ENCODE peak calls at places on chromosome 5, in five cellular contexts. One of them, this sample, is unnamed.

GRCh38 chr5:146732966-146733365 is 145.6 kb downstream of the PPP2R2B start:
- DNase-seq in right cardiac atrium: no peak
- DNase-seq in OCI-LY7: no peak
- DNase-seq in CD4-positive, alpha-beta T cell: no peak
- DNase-seq in CD4-positive, alpha-beta memory T cell: no peak
- DNase-seq in this sample: no peak

GRCh38 chr5:116652196-116652729 is 77.6 kb upstream of the SEMA6A start:
- DNase-seq in right cardiac atrium: peak
- DNase-seq in OCI-LY7: no peak
- DNase-seq in CD4-positive, alpha-beta T cell: no peak
- DNase-seq in CD4-positive, alpha-beta memory T cell: no peak
- DNase-seq in this sample: peak

GRCh38 chr5:147782053-147783028 is at the start of gene JAKMIP2:
- DNase-seq in right cardiac atrium: peak
- DNase-seq in OCI-LY7: peak
- DNase-seq in CD4-positive, alpha-beta T cell: peak
- DNase-seq in CD4-positive, alpha-beta memory T cell: peak
- DNase-seq in this sample: peak

GRCh38 chr5:1325870-1326546 is 18.9 kb downstream of the CLPTM1L start:
- DNase-seq in right cardiac atrium: peak
- DNase-seq in OCI-LY7: no peak
- DNase-seq in CD4-positive, alpha-beta T cell: no peak
- DNase-seq in CD4-positive, alpha-beta memory T cell: no peak
- DNase-seq in this sample: no peak

GRCh38 chr5:69350664-69351063 is 18.1 kb upstream of the CCDC125 start:
- DNase-seq in right cardiac atrium: no peak
- DNase-seq in OCI-LY7: no peak
- DNase-seq in CD4-positive, alpha-beta T cell: no peak
- DNase-seq in CD4-positive, alpha-beta memory T cell: no peak
- DNase-seq in this sample: no peak

GRCh38 chr5:175828676-175829075 is 42.7 kb upstream of the CPLX2 start:
- DNase-seq in right cardiac atrium: no peak
- DNase-seq in OCI-LY7: no peak
- DNase-seq in CD4-positive, alpha-beta T cell: no peak
- DNase-seq in CD4-positive, alpha-beta memory T cell: no peak
- DNase-seq in this sample: no peak

GRCh38 chr5:81125959-81126358 is 107.2 kb upstream of the CKMT2 start:
- DNase-seq in right cardiac atrium: no peak
- DNase-seq in OCI-LY7: no peak
- DNase-seq in CD4-positive, alpha-beta T cell: no peak
- DNase-seq in CD4-positive, alpha-beta memory T cell: no peak
- DNase-seq in this sample: peak

GRCh38 chr5:123264399-123264798 is 158.8 kb downstream of the CEP120 start:
- DNase-seq in right cardiac atrium: no peak
- DNase-seq in OCI-LY7: no peak
- DNase-seq in CD4-positive, alpha-beta T cell: no peak
- DNase-seq in CD4-positive, alpha-beta memory T cell: no peak
- DNase-seq in this sample: no peak

GRCh38 chr5:56075361-56075760 is 80.6 kb upstream of the IL6ST start:
- DNase-seq in right cardiac atrium: peak
- DNase-seq in OCI-LY7: no peak
- DNase-seq in CD4-positive, alpha-beta T cell: no peak
- DNase-seq in CD4-positive, alpha-beta memory T cell: no peak
- DNase-seq in this sample: no peak

GRCh38 chr5:137215780-137216179 is 283.3 kb downstream of the SPOCK1 start:
- DNase-seq in right cardiac atrium: no peak
- DNase-seq in OCI-LY7: no peak
- DNase-seq in CD4-positive, alpha-beta T cell: no peak
- DNase-seq in CD4-positive, alpha-beta memory T cell: no peak
- DNase-seq in this sample: no peak

GRCh38 chr5:137215261-137215660 is 283.9 kb downstream of the SPOCK1 start:
- DNase-seq in right cardiac atrium: no peak
- DNase-seq in OCI-LY7: no peak
- DNase-seq in CD4-positive, alpha-beta T cell: no peak
- DNase-seq in CD4-positive, alpha-beta memory T cell: no peak
- DNase-seq in this sample: no peak

GRCh38 chr5:137212471-137212870 is 286.7 kb downstream of the SPOCK1 start:
- DNase-seq in right cardiac atrium: no peak
- DNase-seq in OCI-LY7: no peak
- DNase-seq in CD4-positive, alpha-beta T cell: no peak
- DNase-seq in CD4-positive, alpha-beta memory T cell: no peak
- DNase-seq in this sample: no peak

GRCh38 chr5:137216976-137217598 is 282.0 kb downstream of the SPOCK1 start:
- DNase-seq in right cardiac atrium: no peak
- DNase-seq in OCI-LY7: no peak
- DNase-seq in CD4-positive, alpha-beta T cell: no peak
- DNase-seq in CD4-positive, alpha-beta memory T cell: no peak
- DNase-seq in this sample: no peak

GRCh38 chr5:137214446-137215189 is 284.5 kb downstream of the SPOCK1 start:
- DNase-seq in right cardiac atrium: no peak
- DNase-seq in OCI-LY7: no peak
- DNase-seq in CD4-positive, alpha-beta T cell: no peak
- DNase-seq in CD4-positive, alpha-beta memory T cell: no peak
- DNase-seq in this sample: no peak
- H3K27ac ChIP-seq in right cardiac atrium: no peak
- H3K27ac ChIP-seq in OCI-LY7: no peak
- H3K27ac ChIP-seq in CD4-positive, alpha-beta T cell: no peak
- H3K27ac ChIP-seq in CD4-positive, alpha-beta memory T cell: no peak
- H3K27ac ChIP-seq in this sample: no peak

DNA sequence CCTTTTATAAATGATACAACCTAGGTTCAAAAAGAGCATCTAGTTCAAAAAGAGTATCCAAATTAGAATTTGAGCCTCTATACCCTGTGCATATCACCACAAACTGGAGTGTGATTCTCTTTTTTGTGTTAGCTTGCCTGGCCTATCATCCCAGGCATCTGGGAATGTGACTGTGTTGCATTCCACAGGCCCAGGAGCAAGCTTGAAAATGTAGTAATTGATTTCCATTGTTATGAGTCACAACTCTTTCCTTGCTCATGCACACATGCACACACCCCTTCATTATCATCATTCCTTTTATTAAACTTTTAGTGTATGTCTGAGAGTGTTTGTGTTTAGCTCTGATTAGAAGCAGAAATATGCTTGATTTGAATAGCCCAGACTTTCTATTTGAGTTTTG is 75.2 kb downstream of the FCHO2 start:
- DNase-seq in right cardiac atrium: no peak
- DNase-seq in OCI-LY7: no peak
- DNase-seq in CD4-positive, alpha-beta T cell: no peak
- DNase-seq in CD4-positive, alpha-beta memory T cell: no peak
- DNase-seq in this sample: no peak
- H3K27ac ChIP-seq in right cardiac atrium: no peak
- H3K27ac ChIP-seq in OCI-LY7: no peak
- H3K27ac ChIP-seq in CD4-positive, alpha-beta T cell: no peak
- H3K27ac ChIP-seq in CD4-positive, alpha-beta memory T cell: no peak
- H3K27ac ChIP-seq in this sample: no peak

GRCh38 chr5:57735754-57736153 is 253.1 kb upstream of the ACTBL2 start:
- DNase-seq in right cardiac atrium: no peak
- DNase-seq in OCI-LY7: no peak
- DNase-seq in CD4-positive, alpha-beta T cell: no peak
- DNase-seq in CD4-positive, alpha-beta memory T cell: no peak
- DNase-seq in this sample: no peak
- H3K27ac ChIP-seq in right cardiac atrium: no peak
- H3K27ac ChIP-seq in OCI-LY7: no peak
- H3K27ac ChIP-seq in CD4-positive, alpha-beta T cell: no peak
- H3K27ac ChIP-seq in CD4-positive, alpha-beta memory T cell: no peak
- H3K27ac ChIP-seq in this sample: no peak

DNA sequence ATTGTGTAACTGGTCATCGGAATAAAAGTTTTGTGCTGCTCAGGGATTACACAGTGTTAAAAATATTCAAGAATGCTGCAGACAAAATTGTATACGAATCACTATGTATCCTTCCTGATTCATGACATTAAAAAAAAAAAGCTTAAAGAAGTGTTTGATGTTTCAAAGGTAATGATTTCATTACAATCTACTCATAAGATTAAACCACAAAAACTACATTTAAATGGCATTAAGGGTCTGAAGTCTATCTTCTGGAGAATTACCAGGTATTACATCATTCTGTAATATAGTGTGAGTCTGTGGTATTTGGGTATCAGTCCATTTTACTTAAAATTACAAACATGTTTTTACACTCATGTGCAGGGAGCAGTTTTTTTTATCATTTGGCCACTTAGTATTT is 324.4 kb downstream of the NDUFS4 start:
- DNase-seq in right cardiac atrium: no peak
- DNase-seq in OCI-LY7: no peak
- DNase-seq in CD4-positive, alpha-beta T cell: no peak
- DNase-seq in CD4-positive, alpha-beta memory T cell: no peak
- DNase-seq in this sample: no peak
- H3K27ac ChIP-seq in right cardiac atrium: no peak
- H3K27ac ChIP-seq in OCI-LY7: no peak
- H3K27ac ChIP-seq in CD4-positive, alpha-beta T cell: no peak
- H3K27ac ChIP-seq in CD4-positive, alpha-beta memory T cell: no peak
- H3K27ac ChIP-seq in this sample: no peak